ENCODE peak calls at places on chromosomes 3 and 15, in four cellular contexts. T is IMR-90, D is GM19239, K is H54. B is an unnamed sample.
A peak's percentile ranks its signal among the peaks of the same experiment; 100 is the strongest.

GRCh38 chr3:136752046-136752326 is 192 bp downstream of the STAG1 start:
- DNase-seq in T (no peak), D (no peak), K (peak; percentile 25), B (peak; percentile 56)

GRCh38 chr15:63079938-63080626 is 37.5 kb downstream of the TPM1 start:
- DNase-seq in T (peak; percentile 78), D (no peak), K (peak; percentile 31), B (no peak)

GRCh38 chr3:54892168-54892567 is 35.7 kb downstream of the LRTM1 start:
- DNase-seq in T (no peak), K (no peak), D (no peak), B (no peak)

GRCh38 chr15:48855501-48856440 is 22.2 kb upstream of the EID1 start:
- DNase-seq in K (no peak), T (peak; percentile 62), D (no peak), B (no peak)

GRCh38 chr3:158233791-158234190 is 123.9 kb downstream of the RSRC1 start:
- DNase-seq in D (no peak), K (no peak), T (no peak), B (no peak)

GRCh38 chr3:113287111-113287817 is 75.9 kb downstream of the BOC start:
- DNase-seq in D (no peak), K (peak; percentile 38), T (peak; percentile 92), B (no peak)

GRCh38 chr3:48399387-48400172 is 27.6 kb downstream of the FBXW12 start:
- DNase-seq in T (no peak), D (no peak), K (peak; percentile 22), B (no peak)

GRCh38 chr15:101023501-101024110 is 104.4 kb downstream of the LRRK1 start:
- DNase-seq in D (no peak), T (no peak), K (no peak), B (no peak)

GRCh38 chr3:133573629-133574194 is at the start of gene CDV3:
- DNase-seq in T (no peak), K (no peak), D (no peak), B (no peak)

GRCh38 chr3:156448300-156448699 is 106.6 kb downstream of the SSR3 start:
- DNase-seq in K (peak; percentile 12), D (peak; percentile 28), T (peak; percentile 47), B (peak; percentile 29)

GRCh38 chr3:187011915-187012314 is 81.6 kb downstream of the ST6GAL1 start:
- DNase-seq in D (no peak), T (no peak), K (no peak), B (peak; percentile 52)

GRCh38 chr15:70853270-70853854 is 595 bp downstream of the LARP6 start:
- DNase-seq in D (no peak), T (peak; percentile 87), K (peak; percentile 50), B (no peak)

GRCh38 chr15:34890424-34890823 is 79.1 kb downstream of the AQR start:
- DNase-seq in D (no peak), K (no peak), T (peak; percentile 52), B (no peak)

GRCh38 chr15:45133561-45133920 is 3.7 kb downstream of the DUOX1 start:
- DNase-seq in T (no peak), K (no peak), D (no peak), B (no peak)

GRCh38 chr3:8873740-8874139 is 89.5 kb downstream of the RAD18 start:
- DNase-seq in T (peak; percentile 43), D (no peak), K (no peak), B (no peak)

GRCh38 chr3:84783281-84783680 is 175.5 kb upstream of the CADM2 start:
- DNase-seq in K (no peak), T (no peak), D (no peak), B (no peak)

GRCh38 chr15:98719169-98719515 is 70.8 kb downstream of the IGF1R start:
- DNase-seq in T (no peak), K (no peak), D (no peak), B (no peak)

GRCh38 chr15:86802244-86802643 is 722.6 kb downstream of the AGBL1 start:
- DNase-seq in D (no peak), T (no peak), K (no peak), B (no peak)

GRCh38 chr3:187630421-187630820 is 39.8 kb downstream of the SST start:
- DNase-seq in T (no peak), K (no peak), D (no peak), B (no peak)

GRCh38 chr3:119380697-119381096 is 82.7 kb downstream of the TMEM39A start:
- DNase-seq in T (peak; percentile 11), D (no peak), K (no peak), B (no peak)

GRCh38 chr3:4988815-4989648 is 9.8 kb downstream of the BHLHE40 start:
- DNase-seq in K (no peak), T (peak; percentile 51), D (no peak), B (no peak)

GRCh38 chr3:52070724-52071621 is 14.6 kb upstream of the DUSP7 start:
- DNase-seq in K (no peak), T (no peak), D (no peak), B (no peak)

GRCh38 chr3:106332884-106333283 is 464.1 kb upstream of the CBLB start:
- DNase-seq in K (no peak), T (peak; percentile 10), D (peak; percentile 4), B (no peak)